ENCODE peak calls at places on chromosomes 11 and 22, in five cellular contexts. R, Z, O, Q and C are unnamed samples.

GRCh38 chr11:75286826-75287465 is 46.4 kb downstream of the TPBGL start:
- DNase-seq in R (no peak), Z (no peak), O (no peak), Q (no peak), C (no peak)

GRCh38 chr11:70860855-70861254 is 391.5 kb downstream of the SHANK2 start:
- DNase-seq in R (no peak), Z (no peak), O (no peak), Q (no peak), C (no peak)

GRCh38 chr11:83823461-83824025 is 537.4 kb upstream of the CCDC90B start:
- DNase-seq in R (no peak), Z (no peak), O (no peak), Q (peak), C (no peak)

GRCh38 chr11:71097506-71098240 is 154.7 kb downstream of the SHANK2 start:
- DNase-seq in R (no peak), Z (no peak), O (no peak), Q (no peak), C (no peak)

GRCh38 chr22:40324468-40325305 is 21.6 kb upstream of the ADSL start:
- DNase-seq in R (no peak), Z (peak), O (no peak), Q (no peak), C (no peak)

GRCh38 chr11:86265194-86265593 is 20.6 kb downstream of the EED start:
- DNase-seq in R (no peak), Z (no peak), O (no peak), Q (no peak), C (no peak)

GRCh38 chr22:48869161-48869560 is 958.5 kb downstream of the BRD1 start:
- DNase-seq in R (no peak), Z (no peak), O (no peak), Q (no peak), C (no peak)

GRCh38 chr11:70462818-70463477 is 64.6 kb downstream of the CTTN start:
- DNase-seq in R (no peak), Z (no peak), O (no peak), Q (no peak), C (peak)

GRCh38 chr11:59187020-59187419 is 15.1 kb downstream of the DTX4 start:
- DNase-seq in R (no peak), Z (no peak), O (no peak), Q (no peak), C (no peak)

GRCh38 chr11:79592441-79593223 is 151.8 kb upstream of the TENM4 start:
- DNase-seq in R (no peak), Z (no peak), O (no peak), Q (no peak), C (no peak)

GRCh38 chr22:36327922-36328551 is 59.7 kb downstream of the MYH9 start:
- DNase-seq in R (no peak), Z (peak), O (no peak), Q (peak), C (no peak)

GRCh38 chr11:126739499-126740145 is 260.9 kb downstream of the KIRREL3 start:
- DNase-seq in R (no peak), Z (no peak), O (no peak), Q (no peak), C (no peak)

GRCh38 chr11:8784936-8785335 is 102.3 kb downstream of the RPL27A start:
- DNase-seq in R (no peak), Z (no peak), O (no peak), Q (no peak), C (no peak)

GRCh38 chr22:43263645-43264514 is 76.9 kb upstream of the TTLL12 start:
- DNase-seq in R (no peak), Z (peak), O (peak), Q (peak), C (peak)

GRCh38 chr11:16897460-16898061 is 116.7 kb downstream of the PLEKHA7 start:
- DNase-seq in R (no peak), Z (no peak), O (no peak), Q (peak), C (no peak)

GRCh38 chr22:46477967-46478635 is 59.3 kb downstream of the CELSR1 start:
- DNase-seq in R (no peak), Z (no peak), O (no peak), Q (no peak), C (no peak)

GRCh38 chr11:94754335-94754734 is 13.8 kb upstream of the AMOTL1 start:
- DNase-seq in R (no peak), Z (no peak), O (no peak), Q (no peak), C (no peak)

GRCh38 chr22:46864314-46865051 is 102.0 kb downstream of the TBC1D22A start:
- DNase-seq in R (no peak), Z (peak), O (no peak), Q (no peak), C (no peak)

GRCh38 chr11:12005476-12005875 is 3.0 kb downstream of the DKK3 start:
- DNase-seq in R (no peak), Z (no peak), O (no peak), Q (peak), C (no peak)

GRCh38 chr11:123454060-123454651 is 24.1 kb downstream of the GRAMD1B start:
- DNase-seq in R (peak), Z (peak), O (no peak), Q (peak), C (no peak)

GRCh38 chr22:25545677-25546076 is 18.8 kb upstream of the GRK3 start:
- DNase-seq in R (no peak), Z (no peak), O (no peak), Q (no peak), C (no peak)

GRCh38 chr11:71269603-71270511 is 17.5 kb upstream of the SHANK2 start:
- DNase-seq in R (no peak), Z (no peak), O (no peak), Q (no peak), C (no peak)

GRCh38 chr11:86513746-86514373 is 139.2 kb downstream of the CCDC81 start:
- DNase-seq in R (no peak), Z (no peak), O (no peak), Q (no peak), C (no peak)

DNA sequence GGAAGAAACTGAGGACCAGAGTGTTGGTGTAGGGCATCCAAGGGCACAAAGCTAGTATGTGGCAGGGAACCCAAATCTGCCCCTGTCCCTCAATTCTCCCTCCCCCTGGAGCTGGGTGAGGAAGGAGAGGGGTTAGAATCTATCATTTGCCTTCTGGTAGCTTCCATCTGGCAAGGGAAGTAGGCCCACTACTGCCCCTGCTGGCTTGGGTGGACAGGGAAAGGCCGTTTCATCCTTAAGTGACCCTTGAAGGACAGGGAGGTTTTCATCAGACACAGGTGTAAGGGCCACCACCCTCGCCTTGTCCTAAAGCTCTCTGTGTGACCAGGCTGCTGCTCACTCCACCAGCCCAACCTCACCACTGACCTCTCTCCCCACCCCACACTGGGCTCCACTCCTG is 22.1 kb downstream of the NECTIN1 start:
- DNase-seq in R (peak), Z (no peak), O (no peak), Q (no peak), C (no peak)
- TF ChIP-seq CTCF in R (no peak), Z (no peak), O (no peak), Q (no peak), C (no peak)

DNA sequence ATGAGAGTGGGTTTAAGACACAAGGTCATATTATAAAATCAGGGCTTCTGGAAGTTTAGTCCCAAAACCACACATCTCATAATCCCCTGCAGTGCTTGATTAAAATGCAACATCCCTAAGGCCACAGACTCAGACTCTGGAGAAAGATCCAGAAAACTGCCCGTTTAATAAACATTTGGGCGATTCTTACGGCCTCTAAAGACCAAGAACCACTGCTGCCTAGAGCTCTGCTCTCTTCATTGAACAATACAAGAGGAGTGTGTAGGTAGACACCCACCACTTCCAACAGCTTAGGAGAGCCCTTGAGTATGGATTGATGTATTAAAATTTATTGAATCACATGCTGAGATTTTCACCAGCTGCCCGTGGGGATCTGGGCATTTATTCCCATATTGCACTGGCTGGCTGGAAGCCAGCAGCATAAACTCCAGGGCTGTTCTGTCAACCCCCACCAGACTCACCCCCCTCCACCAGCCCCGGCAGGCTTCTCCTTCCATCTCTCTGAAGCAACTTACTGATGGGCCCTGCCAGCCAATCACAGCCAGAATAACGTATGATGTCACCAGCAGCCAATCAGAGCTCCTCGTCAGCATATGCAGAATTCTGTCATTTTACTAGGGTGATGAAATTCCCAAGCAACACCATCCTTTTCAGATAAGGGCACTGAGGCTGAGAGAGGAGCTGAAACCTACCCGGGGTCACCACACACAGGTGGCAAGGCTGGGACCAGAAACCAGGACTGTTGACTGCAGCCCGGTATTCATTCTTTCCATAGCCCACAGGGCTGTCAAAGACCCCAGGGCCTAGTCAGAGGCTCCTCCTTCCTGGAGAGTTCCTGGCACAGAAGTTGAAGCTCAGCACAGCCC is 749 bp upstream of the BEST1 start:
- DNase-seq in R (peak), Z (peak), O (peak), Q (peak), C (peak)
- TF ChIP-seq POLR2A in R (no peak), Z (no peak), O (peak), Q (no peak), C (no peak)

GRCh38 chr22:41478473-41478872 is 9.6 kb downstream of the ACO2 start:
- DNase-seq in R (no peak), Z (no peak), O (no peak), Q (no peak), C (no peak)

GRCh38 chr22:41480397-41480735 is 11.4 kb downstream of the ACO2 start:
- DNase-seq in R (no peak), Z (no peak), O (no peak), Q (no peak), C (no peak)

GRCh38 chr22:41478891-41479521 is 10.1 kb downstream of the ACO2 start:
- DNase-seq in R (no peak), Z (peak), O (no peak), Q (no peak), C (no peak)

GRCh38 chr22:41481131-41481830 is 12.4 kb downstream of the ACO2 start:
- DNase-seq in R (no peak), Z (peak), O (peak), Q (no peak), C (no peak)

DNA sequence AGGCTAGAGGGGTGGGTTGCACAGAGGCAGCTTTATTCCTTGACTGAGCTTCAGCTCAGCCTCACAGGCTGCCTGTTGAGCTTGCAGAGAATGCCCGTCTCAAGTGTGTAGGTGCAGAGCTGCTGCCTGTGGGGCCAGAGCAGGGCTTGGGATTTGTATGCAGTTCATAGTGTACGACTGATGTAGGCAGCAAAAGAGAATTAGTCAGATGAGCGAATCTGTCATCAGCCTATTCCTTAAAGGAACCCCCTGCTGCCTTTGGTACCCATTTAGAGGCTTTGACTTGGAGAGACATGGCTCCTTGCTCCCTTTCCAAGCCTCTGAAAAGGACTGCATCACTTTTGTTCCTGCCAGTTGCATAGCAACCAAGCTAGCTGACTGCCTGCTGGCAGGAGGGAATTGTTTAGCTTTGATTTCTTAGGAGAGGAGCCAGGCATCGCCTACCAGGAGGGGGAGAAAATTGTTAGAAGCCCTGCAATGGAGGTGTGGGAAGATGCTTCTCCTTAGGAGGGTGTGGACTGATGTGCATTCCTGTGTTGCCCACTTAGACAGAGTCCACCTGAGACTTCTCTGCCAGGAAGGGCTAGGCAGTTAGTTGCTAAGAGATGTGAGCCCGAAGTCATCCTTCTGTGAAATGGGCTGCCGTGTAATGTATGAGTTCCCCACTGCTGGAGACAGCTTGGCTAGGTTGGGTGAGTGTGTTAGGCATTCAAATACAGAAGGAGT is 10.9 kb downstream of the ACO2 start:
- DNase-seq in R (no peak), Z (no peak), O (no peak), Q (no peak), C (no peak)
- TF ChIP-seq CTCF in R (no peak), Z (no peak), O (no peak), Q (no peak), C (no peak)

GRCh38 chr11:614583-615452 is 932 bp downstream of the IRF7 start:
- DNase-seq in R (no peak), Z (peak), O (peak), Q (no peak), C (no peak)

GRCh38 chr11:614091-614582 is 1.6 kb downstream of the IRF7 start:
- DNase-seq in R (no peak), Z (peak), O (peak), Q (no peak), C (no peak)

GRCh38 chr11:616320-617220 is 820 bp upstream of the IRF7 start:
- DNase-seq in R (no peak), Z (no peak), O (peak), Q (no peak), C (no peak)

GRCh38 chr11:617248-617911 is 1.6 kb upstream of the IRF7 start:
- DNase-seq in R (no peak), Z (no peak), O (peak), Q (no peak), C (no peak)

GRCh38 chr11:615453-616319 is at the start of gene IRF7:
- DNase-seq in R (peak), Z (peak), O (peak), Q (peak), C (peak)
- TF ChIP-seq POLR2A in R (peak), Z (peak), O (peak), Q (peak), C (no peak)

GRCh38 chr22:38214248-38215056 is 12.7 kb downstream of the MAFF start:
- DNase-seq in R (no peak), Z (peak), O (peak), Q (peak), C (peak)
- TF ChIP-seq CTCF in R (no peak), Z (peak), O (peak), Q (no peak), C (no peak)

GRCh38 chr11:67117667-67118058 is 1.4 kb upstream of the KDM2A start:
- DNase-seq in R (no peak), Z (peak), O (peak), Q (peak), C (peak)

GRCh38 chr11:67117176-67117575 is 1.9 kb upstream of the KDM2A start:
- DNase-seq in R (no peak), Z (no peak), O (no peak), Q (no peak), C (no peak)

GRCh38 chr11:67118801-67119576 is at the start of gene KDM2A:
- DNase-seq in R (peak), Z (peak), O (peak), Q (peak), C (peak)

GRCh38 chr11:67119577-67120391 is 721 bp downstream of the KDM2A start:
- DNase-seq in R (peak), Z (peak), O (peak), Q (peak), C (peak)

GRCh38 chr11:67118059-67118766 is 850 bp upstream of the KDM2A start:
- DNase-seq in R (peak), Z (peak), O (peak), Q (peak), C (peak)
- TF ChIP-seq POLR2A in R (peak), Z (no peak), O (no peak), Q (peak), C (no peak)

DNA sequence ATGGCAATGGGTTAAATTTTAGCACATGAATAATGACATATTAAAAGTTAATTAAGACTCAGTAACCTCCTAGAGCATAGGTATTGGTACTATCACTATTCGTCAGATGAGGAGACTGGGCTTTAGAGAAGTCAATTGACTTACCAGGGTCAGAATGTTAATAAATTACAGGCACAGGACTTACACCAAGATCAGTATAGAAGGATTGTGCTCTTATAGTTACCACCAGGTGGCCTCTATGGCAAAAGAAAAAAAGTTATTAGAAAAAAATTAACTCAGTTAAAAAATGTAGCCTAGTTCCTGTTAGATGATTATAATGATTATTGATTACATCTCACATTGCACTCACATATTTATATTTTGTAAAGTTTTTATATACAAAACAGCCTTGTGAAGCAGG is 1163.7 kb downstream of the FAM181B start:
- DNase-seq in R (no peak), Z (no peak), O (no peak), Q (no peak), C (no peak)
- TF ChIP-seq CTCF in R (no peak), Z (no peak), O (no peak), Q (no peak), C (no peak)